ENCODE peak calls at places on chromosomes 3 and 15, in ten cellular contexts. S is endothelial cell of umbilical vein, B is Peyer's patch, Z is tibial nerve, H is IMR-90, L is HepG2, J is heart left ventricle, W is esophagus squamous epithelium, I is right lobe of liver, T is gastrocnemius medialis. Y is an unnamed sample.

GRCh38 chr15:94001113-94001919 is 230.0 kb upstream of the MCTP2 start:
- DNase-seq in S (no peak), B (no peak), Z (no peak), H (no peak), L (no peak), J (no peak), W (no peak), I (no peak), T (no peak), Y (no peak)

GRCh38 chr15:29857196-29857595 is 34.9 kb upstream of the TJP1 start:
- DNase-seq in S (no peak), B (no peak), Z (no peak), H (peak), L (no peak), J (no peak), W (no peak), I (no peak), T (no peak), Y (no peak)

GRCh38 chr3:106750092-106750491 is 627.1 kb upstream of the CCDC54 start:
- DNase-seq in S (no peak), B (no peak), Z (no peak), H (no peak), L (no peak), J (no peak), W (no peak), I (no peak), T (no peak), Y (no peak)

GRCh38 chr3:136938334-136938733 is 19.4 kb upstream of the IL20RB start:
- DNase-seq in S (no peak), B (no peak), Z (no peak), H (peak), L (no peak), J (no peak), W (no peak), I (no peak), T (no peak), Y (no peak)

GRCh38 chr3:177330771-177331170 is 133.5 kb upstream of the TBL1XR1 start:
- DNase-seq in S (no peak), B (no peak), Z (no peak), H (no peak), L (no peak), J (no peak), W (no peak), I (no peak), T (no peak), Y (peak)

GRCh38 chr3:141926929-141927328 is 50.5 kb downstream of the ATP1B3 start:
- DNase-seq in S (no peak), B (no peak), Z (no peak), H (no peak), L (no peak), J (no peak), W (no peak), I (no peak), T (no peak), Y (no peak)

GRCh38 chr3:94686208-94686607 is 623.3 kb downstream of the NSUN3 start:
- DNase-seq in S (no peak), B (no peak), Z (no peak), H (no peak), L (no peak), J (no peak), W (no peak), I (no peak), T (no peak), Y (no peak)

GRCh38 chr3:46239301-46239938 is 2.8 kb upstream of the CCR3 start:
- DNase-seq in S (no peak), B (no peak), Z (no peak), H (no peak), L (no peak), J (no peak), W (no peak), I (no peak), T (no peak), Y (no peak)

GRCh38 chr15:48267766-48268165 is 61.7 kb downstream of the SLC12A1 start:
- DNase-seq in S (no peak), B (no peak), Z (no peak), H (no peak), L (no peak), J (no peak), W (no peak), I (no peak), T (no peak), Y (no peak)

GRCh38 chr3:87250009-87250408 is 22.9 kb downstream of the CHMP2B start:
- DNase-seq in S (no peak), B (no peak), Z (no peak), H (no peak), L (no peak), J (no peak), W (no peak), I (no peak), T (no peak), Y (no peak)

GRCh38 chr15:98070132-98070531 is 109.6 kb downstream of the ARRDC4 start:
- DNase-seq in S (no peak), B (no peak), Z (no peak), H (no peak), L (no peak), J (no peak), W (no peak), I (no peak), T (no peak), Y (no peak)

GRCh38 chr3:167859610-167860009 is 124.1 kb downstream of the SERPINI1 start:
- DNase-seq in S (no peak), B (no peak), Z (no peak), H (no peak), L (no peak), J (no peak), W (no peak), I (no peak), T (no peak), Y (no peak)

GRCh38 chr3:197407526-197407925 is 109.1 kb upstream of the DLG1 start:
- DNase-seq in S (no peak), B (no peak), Z (no peak), H (no peak), L (no peak), J (no peak), W (no peak), I (no peak), T (no peak), Y (no peak)

GRCh38 chr15:94951538-94951937 is 720.2 kb downstream of the MCTP2 start:
- DNase-seq in S (no peak), B (no peak), Z (no peak), H (no peak), L (no peak), J (no peak), W (no peak), I (no peak), T (no peak), Y (no peak)

GRCh38 chr3:112366428-112366931 is 33.5 kb downstream of the CD200 start:
- DNase-seq in S (no peak), B (no peak), Z (no peak), H (no peak), L (no peak), J (no peak), W (no peak), I (no peak), T (no peak), Y (no peak)
- H3K4me3 ChIP-seq in S (no peak), B (no peak), Z (no peak), H (no peak), L (no peak), J (no peak), W (no peak), I (no peak), T (no peak), Y (no peak)

DNA sequence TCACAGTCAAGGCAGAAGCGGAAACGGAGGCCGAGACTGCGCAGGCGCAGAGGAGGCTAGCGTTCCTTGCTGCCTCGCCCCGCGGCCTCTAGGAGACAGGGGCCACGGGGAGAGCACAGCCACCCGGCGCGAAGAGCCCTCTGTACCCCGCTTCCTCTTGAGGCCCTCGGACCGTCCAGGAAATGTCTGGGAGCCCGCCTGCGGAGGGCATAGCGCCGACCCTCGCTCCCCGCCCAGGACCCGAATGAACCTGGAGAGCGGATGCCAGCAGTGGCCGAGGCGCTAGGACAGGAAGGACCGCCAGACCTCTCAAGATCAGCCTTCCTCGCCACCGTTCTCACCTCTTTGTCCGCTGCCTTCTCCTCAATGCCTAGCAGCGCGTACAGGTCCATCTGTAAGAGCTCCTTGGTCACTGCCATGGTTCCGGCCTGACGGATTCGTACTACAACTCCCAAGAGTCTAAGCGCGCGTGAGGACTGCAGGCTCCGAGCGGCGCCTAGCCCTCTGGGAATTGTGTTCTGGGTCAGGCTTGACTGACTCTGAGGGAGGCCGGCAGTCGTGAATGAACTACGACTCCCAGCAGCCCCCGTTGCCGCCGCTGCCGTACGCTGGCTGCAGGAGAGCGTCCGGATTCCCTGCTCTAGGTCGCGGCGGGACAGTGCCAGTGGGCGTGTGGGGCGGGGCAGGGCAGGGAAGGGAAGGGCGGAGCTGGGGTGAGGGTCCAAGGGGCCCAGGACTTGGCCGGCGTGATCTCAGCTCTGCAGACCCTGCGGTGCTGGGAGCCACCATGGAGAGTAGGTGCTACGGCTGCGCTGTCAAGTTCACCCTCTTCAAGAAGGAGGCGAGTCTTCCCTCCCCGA is at the start of the genes DNAJC17 and ZFYVE19:
- DNase-seq in S (peak), B (peak), Z (peak), H (peak), L (peak), J (peak), W (peak), I (peak), T (peak), Y (peak)
- TF ChIP-seq POLR2A in S (peak), B (peak), Z (no peak), H (peak), L (peak), J (no peak), W (no peak), I (peak), T (peak), Y (no peak)

GRCh38 chr3:181713673-181714270 is 2.0 kb downstream of the SOX2 start:
- DNase-seq in S (no peak), B (no peak), Z (no peak), H (no peak), L (no peak), J (no peak), W (no peak), I (no peak), T (no peak), Y (no peak)

GRCh38 chr3:181712505-181713299 is 977 bp downstream of the SOX2 start:
- DNase-seq in S (peak), B (no peak), Z (no peak), H (no peak), L (no peak), J (no peak), W (no peak), I (no peak), T (no peak), Y (no peak)

GRCh38 chr3:181711325-181712135 is at the start of gene SOX2:
- DNase-seq in S (peak), B (no peak), Z (no peak), H (peak), L (peak), J (no peak), W (no peak), I (peak), T (no peak), Y (peak)

GRCh38 chr3:181712190-181712504 is 422 bp downstream of the SOX2 start:
- DNase-seq in S (peak), B (no peak), Z (no peak), H (no peak), L (no peak), J (no peak), W (no peak), I (no peak), T (no peak), Y (no peak)

GRCh38 chr3:181713300-181713647 is 1.5 kb downstream of the SOX2 start:
- DNase-seq in S (no peak), B (no peak), Z (no peak), H (no peak), L (no peak), J (no peak), W (no peak), I (no peak), T (no peak), Y (no peak)
- H3K4me3 ChIP-seq in S (no peak), B (no peak), Z (peak), H (no peak), L (no peak), J (no peak), W (peak), I (no peak), T (no peak), Y (no peak)

GRCh38 chr3:126911162-126912026 is 71.5 kb upstream of the PLXNA1 start:
- DNase-seq in S (peak), B (peak), Z (peak), H (peak), L (peak), J (peak), W (peak), I (no peak), T (peak), Y (no peak)
- TF ChIP-seq POLR2A in S (peak), B (no peak), Z (no peak), H (no peak), L (no peak), J (no peak), W (no peak), I (no peak), T (no peak), Y (no peak)

GRCh38 chr3:123401836-123402530 is 46.9 kb downstream of the ADCY5 start:
- DNase-seq in S (no peak), B (no peak), Z (no peak), H (no peak), L (no peak), J (peak), W (no peak), I (no peak), T (no peak), Y (no peak)
- H3K4me3 ChIP-seq in S (no peak), B (no peak), Z (no peak), H (no peak), L (no peak), J (peak), W (no peak), I (no peak), T (no peak), Y (no peak)

GRCh38 chr3:64684715-64685261 is 3.0 kb downstream of the ADAMTS9 start:
- DNase-seq in S (peak), B (peak), Z (peak), H (peak), L (no peak), J (peak), W (no peak), I (no peak), T (peak), Y (peak)
- TF ChIP-seq POLR2A in S (no peak), B (no peak), Z (peak), H (no peak), L (no peak), J (no peak), W (no peak), I (peak), T (peak), Y (peak)

GRCh38 chr3:194138732-194139084 is 2.8 kb downstream of the HES1 start:
- DNase-seq in S (no peak), B (no peak), Z (no peak), H (peak), L (no peak), J (no peak), W (no peak), I (no peak), T (no peak), Y (no peak)
- H3K4me3 ChIP-seq in S (no peak), B (peak), Z (peak), H (no peak), L (peak), J (peak), W (peak), I (no peak), T (peak), Y (no peak)

DNA sequence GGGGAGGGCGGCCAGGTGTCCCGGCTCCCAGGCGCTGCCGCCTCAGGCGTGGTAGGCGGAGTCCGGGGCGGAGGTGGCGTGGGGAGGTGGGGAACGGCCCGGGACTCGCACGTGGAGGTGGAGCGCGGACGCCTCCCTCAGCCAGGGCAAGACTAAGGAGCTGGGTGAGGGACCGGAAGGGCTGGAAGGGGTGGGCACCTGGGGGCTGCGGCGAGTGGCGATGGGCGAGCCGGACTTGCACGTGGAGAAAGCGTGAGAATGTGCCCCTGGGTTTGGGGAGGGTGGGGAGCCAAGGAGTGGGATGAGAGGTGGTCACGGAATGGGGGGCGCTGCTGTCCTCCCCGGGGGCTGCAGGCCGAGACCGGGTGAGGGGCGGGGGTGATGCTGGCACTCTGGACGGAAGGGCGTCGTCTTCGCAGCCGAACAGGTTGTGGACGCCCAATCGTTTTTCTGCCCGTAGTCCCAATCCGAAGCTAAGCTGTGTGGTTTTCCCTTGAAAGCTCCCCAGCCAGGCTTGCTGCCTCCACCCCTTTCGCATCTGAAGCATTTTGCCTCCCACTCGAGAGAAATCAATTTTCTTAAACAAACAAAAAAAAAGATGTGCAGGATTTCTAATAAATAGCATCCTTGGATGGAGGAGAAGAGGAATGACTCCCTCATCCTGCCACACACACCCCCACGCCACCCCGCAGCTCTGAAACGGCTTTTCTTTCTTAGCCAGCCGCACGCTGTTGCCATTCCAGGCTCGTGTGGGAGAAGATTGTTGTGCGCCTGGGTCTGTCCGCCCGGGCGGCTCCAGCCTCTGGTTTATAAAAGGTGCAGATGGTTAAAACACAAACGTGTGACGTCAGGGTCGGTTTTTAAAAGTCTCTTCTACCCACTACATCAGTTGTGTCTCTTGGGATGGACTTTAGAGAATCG is 62.5 kb upstream of the ANKRD28 start:
- DNase-seq in S (peak), B (peak), Z (peak), H (peak), L (peak), J (peak), W (peak), I (peak), T (peak), Y (peak)
- TF ChIP-seq POLR2A in S (no peak), B (no peak), Z (no peak), H (peak), L (no peak), J (no peak), W (no peak), I (no peak), T (no peak), Y (no peak)

DNA sequence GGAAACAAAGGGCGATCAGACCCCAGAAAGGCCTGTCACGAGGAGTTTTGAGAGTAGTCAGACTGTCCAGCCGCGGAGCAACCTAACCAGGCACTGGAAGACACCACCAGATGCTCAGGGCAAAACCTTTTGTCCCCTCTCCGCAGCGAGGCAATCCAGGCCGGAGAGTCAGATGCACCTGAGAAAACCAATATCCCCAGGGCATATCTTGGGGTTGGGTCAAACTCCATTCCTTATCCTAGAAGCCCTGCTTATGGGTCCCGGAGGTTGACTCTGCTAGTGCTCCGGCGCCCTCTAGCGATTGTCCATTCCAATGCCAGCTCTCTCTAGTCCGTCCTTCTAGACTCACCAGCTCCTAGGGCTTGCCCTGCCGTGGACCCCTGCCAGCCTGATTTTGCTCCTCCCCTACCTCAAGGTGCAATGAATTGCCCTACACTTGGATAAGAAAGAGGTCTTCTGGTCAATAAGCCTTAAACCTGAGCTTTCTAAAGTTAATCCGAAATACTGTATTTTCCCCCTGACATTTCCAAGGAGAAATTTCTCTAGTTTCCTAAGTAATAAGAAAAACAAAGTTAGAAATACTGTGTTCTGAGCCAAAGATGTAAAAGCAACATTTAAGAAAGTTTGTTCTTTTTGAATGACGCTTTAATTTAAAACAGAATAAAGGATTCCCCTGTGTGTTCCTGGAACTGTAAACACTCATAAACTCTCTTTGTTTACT is 5.5 kb downstream of the CPNE4 start:
- DNase-seq in S (peak), B (peak), Z (peak), H (peak), L (peak), J (peak), W (no peak), I (peak), T (peak), Y (peak)
- H3K4me3 ChIP-seq in S (no peak), B (no peak), Z (no peak), H (no peak), L (no peak), J (no peak), W (no peak), I (no peak), T (no peak), Y (no peak)

DNA sequence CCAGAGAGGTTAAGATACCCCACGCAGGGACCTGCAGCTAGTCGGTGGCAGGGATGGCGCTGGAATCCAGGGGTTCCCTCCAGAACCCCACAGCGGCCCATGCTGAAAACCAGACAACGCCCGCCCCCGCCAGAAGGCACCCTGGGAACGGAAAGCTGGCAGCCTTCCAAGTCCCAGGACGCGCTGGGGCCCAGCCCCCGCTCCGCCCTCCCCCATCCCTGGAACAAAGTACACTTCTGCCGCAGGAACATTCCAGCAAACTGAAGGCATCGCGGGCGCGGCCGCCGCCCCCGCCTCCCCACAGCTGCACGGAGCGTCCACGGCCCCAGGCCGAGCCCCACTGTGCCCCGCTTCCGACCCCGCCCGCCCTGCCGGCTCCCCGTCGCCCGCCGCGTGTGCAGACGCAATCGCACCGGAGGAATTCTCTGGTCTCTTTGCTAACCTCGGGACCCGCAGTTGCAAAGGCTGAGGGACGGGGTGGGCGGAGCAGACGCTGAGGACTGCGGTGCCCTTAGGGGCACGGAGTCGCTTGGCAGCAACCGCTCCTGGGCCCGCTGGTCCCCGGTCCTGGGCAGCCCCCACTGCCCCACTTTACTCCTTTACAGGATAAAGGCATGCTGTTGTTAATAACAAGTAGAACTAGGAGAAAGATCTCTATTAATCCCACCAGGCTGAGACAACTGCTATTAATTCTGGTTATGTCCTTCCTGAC is 44.8 kb upstream of the RNU6-1 start:
- DNase-seq in S (peak), B (peak), Z (peak), H (peak), L (peak), J (peak), W (no peak), I (peak), T (peak), Y (peak)
- TF ChIP-seq POLR2A in S (no peak), B (peak), Z (no peak), H (no peak), L (peak), J (no peak), W (no peak), I (peak), T (peak), Y (peak)